ENCODE peak calls at places on chromosomes 4 and X, in four cellular contexts. M is non-pigmented ciliary epithelial cell, K is GM23248, I is fibroblast of mammary gland. U is an unnamed sample.

GRCh38 chr4:156968479-156968984 is 3.1 kb downstream of the PDGFC start:
- DNase-seq in M (peak), K (peak), I (peak), U (peak)

GRCh38 chr4:176841730-176842129 is 49.0 kb upstream of the VEGFC start:
- DNase-seq in M (peak), K (peak), I (peak), U (no peak)

GRCh38 chrX:31609130-31609529 is 537.3 kb upstream of the FTHL17 start:
- DNase-seq in M (peak), K (peak), I (peak), U (peak)

GRCh38 chrX:10326578-10326977 is 169.8 kb downstream of the CLCN4 start:
- DNase-seq in M (no peak), K (peak), I (peak), U (peak)

GRCh38 chrX:135931644-135932487 is 38.4 kb downstream of the SAGE1 start:
- DNase-seq in M (no peak), K (peak), I (peak), U (peak)

GRCh38 chrX:72025236-72025770 is 106.4 kb downstream of the RTL5 start:
- DNase-seq in M (no peak), K (no peak), I (no peak), U (no peak)

GRCh38 chr4:172708184-172708583 is 460.4 kb upstream of the GALNT7 start:
- DNase-seq in M (no peak), K (no peak), I (no peak), U (no peak)

GRCh38 chr4:84597450-84597849 is 14.5 kb downstream of the CDS1 start:
- DNase-seq in M (no peak), K (no peak), I (no peak), U (no peak)

GRCh38 chr4:89158884-89159503 is 47.7 kb downstream of the TIGD2 start:
- DNase-seq in M (no peak), K (peak), I (peak), U (peak)

GRCh38 chrX:104113237-104113965 is 1.1 kb downstream of the ZCCHC18 start:
- DNase-seq in M (no peak), K (peak), I (peak), U (peak)

GRCh38 chr4:26131711-26132110 is 189.1 kb upstream of the RBPJ start:
- DNase-seq in M (no peak), K (no peak), I (no peak), U (no peak)

GRCh38 chr4:24118031-24118430 is 228.2 kb upstream of the PPARGC1A start:
- DNase-seq in M (no peak), K (no peak), I (no peak), U (no peak)

GRCh38 chr4:23969635-23970034 is 79.8 kb upstream of the PPARGC1A start:
- DNase-seq in M (no peak), K (no peak), I (no peak), U (no peak)

GRCh38 chr4:103012085-103012484 is 7.4 kb downstream of the SLC9B1 start:
- DNase-seq in M (no peak), K (peak), I (peak), U (peak)

GRCh38 chr4:153255233-153255632 is 51.0 kb downstream of the TRIM2 start:
- DNase-seq in M (no peak), K (no peak), I (no peak), U (no peak)

GRCh38 chrX:46407753-46408130 is 137.5 kb downstream of the ZNF674 start:
- DNase-seq in M (peak), K (peak), I (peak), U (peak)

GRCh38 chr4:77074961-77075855 is 581 bp downstream of the CCNI start:
- DNase-seq in M (no peak), K (peak), I (peak), U (peak)

GRCh38 chrX:38018734-38019410 is 12.5 kb downstream of the SYTL5 start:
- DNase-seq in M (no peak), K (no peak), I (peak), U (no peak)

U was measured in GM03348.